ENCODE peak calls at places on chromosomes 1 and 21, in five cellular contexts. J, E, Y, A and O are unnamed samples.

GRCh38 chr1:235366286-235366685 is 941 bp upstream of the TBCE start:
- DNase-seq in A (no peak), J (no peak), Y (no peak), E (no peak), O (no peak)

GRCh38 chr1:34746785-34747637 is 7.8 kb upstream of the GJB5 start:
- DNase-seq in A (no peak), Y (no peak), J (no peak), E (no peak), O (no peak)

GRCh38 chr1:111202707-111203623 is 2.5 kb upstream of the DENND2D start:
- DNase-seq in E (no peak), A (no peak), Y (no peak), J (no peak), O (no peak)

GRCh38 chr1:59747469-59748014 is 67.2 kb upstream of the HOOK1 start:
- DNase-seq in Y (no peak), E (no peak), A (no peak), J (no peak), O (no peak)

GRCh38 chr1:79079770-79080169 is 73.2 kb upstream of the ADGRL4 start:
- DNase-seq in J (no peak), E (peak), Y (no peak), A (no peak), O (peak)

GRCh38 chr1:34868230-34869049 is 8.9 kb upstream of the SMIM12 start:
- DNase-seq in A (no peak), E (no peak), Y (no peak), J (no peak), O (no peak)

GRCh38 chr1:5978452-5978851 is 13.8 kb downstream of the NPHP4 start:
- DNase-seq in A (no peak), E (no peak), Y (no peak), J (no peak), O (no peak)

GRCh38 chr1:155006601-155007101 is 4.0 kb downstream of the ZBTB7B start:
- DNase-seq in Y (no peak), E (no peak), A (no peak), J (no peak), O (peak)

GRCh38 chr1:73176902-73177301 is 894.6 kb upstream of the NEGR1 start:
- DNase-seq in Y (no peak), A (no peak), J (no peak), E (no peak), O (no peak)

GRCh38 chr1:185245466-185245865 is 71.6 kb downstream of the IVNS1ABP start:
- DNase-seq in Y (no peak), J (no peak), E (no peak), A (no peak), O (no peak)

GRCh38 chr1:216606047-216606637 is 117.1 kb downstream of the ESRRG start:
- DNase-seq in Y (no peak), E (no peak), A (no peak), J (no peak), O (no peak)

GRCh38 chr1:240539700-240540414 is 72.1 kb downstream of the GREM2 start:
- DNase-seq in A (no peak), J (no peak), Y (no peak), E (no peak), O (no peak)

GRCh38 chr1:107139833-107140702 is 771 bp upstream of the NTNG1 start:
- DNase-seq in E (peak), Y (peak), A (peak), J (no peak), O (no peak)

GRCh38 chr21:37921091-37921490 is 4.8 kb upstream of the KCNJ6 start:
- DNase-seq in J (no peak), E (no peak), Y (no peak), A (no peak), O (no peak)

GRCh38 chr21:39086547-39086946 is 96.7 kb downstream of the PSMG1 start:
- DNase-seq in E (no peak), A (no peak), J (no peak), Y (no peak), O (no peak)

GRCh38 chr1:154956557-154956956 is 658 bp upstream of the PBXIP1 start:
- DNase-seq in E (no peak), A (no peak), Y (no peak), J (no peak), O (no peak)

GRCh38 chr1:114093624-114094302 is 59.9 kb downstream of the SYT6 start:
- DNase-seq in J (no peak), Y (no peak), A (no peak), E (no peak), O (no peak)

GRCh38 chr1:162672678-162673259 is 40.5 kb downstream of the DDR2 start:
- DNase-seq in A (no peak), J (no peak), Y (no peak), E (no peak), O (no peak)

GRCh38 chr1:201275266-201275666 is 8.0 kb upstream of the PKP1 start:
- DNase-seq in A (no peak), J (no peak), Y (no peak), E (peak), O (peak)

GRCh38 chr1:169201084-169201619 is 94.7 kb downstream of the ATP1B1 start:
- DNase-seq in Y (no peak), J (no peak), E (peak), A (no peak), O (no peak)

GRCh38 chr1:172823534-172823933 is 164.6 kb downstream of the FASLG start:
- DNase-seq in A (no peak), J (no peak), Y (no peak), E (no peak), O (no peak)